ENCODE peak calls at places on chromosomes 11 and 22, in nine cellular contexts. H is NCI-H510A treated with DMSO at 0.1 percent for 48 hours; E is stomach; V is A549; Q is fibroblast of mammary gland; N is AML-193; Z is activated effector memory CD4-positive, alpha-beta T cell treated with anti-CD3 and anti-CD28 coated beads, Interleukin-2, amount 50 U/mL, for 16 hours; X is ureter; F is effector CD4-positive, alpha-beta T cell. A is an unnamed sample.

GRCh38 chr11:21646351-21646750 is 546.5 kb upstream of the ANO5 start:
- DNase-seq in F (no peak), Z (no peak), X (no peak), H (peak; percentile 20), N (no peak), V (no peak), E (no peak), Q (no peak), A (no peak)

GRCh38 chr22:35617137-35617755 is at the start of gene MB:
- DNase-seq in Z (no peak), F (no peak), N (no peak), H (no peak), V (no peak), X (no peak), E (no peak), Q (no peak), A (no peak)

GRCh38 chr11:5046754-5047330 is 516 bp downstream of the OR52J3 start:
- DNase-seq in Z (no peak), V (no peak), X (no peak), Q (no peak), F (no peak), H (no peak), E (no peak), N (no peak), A (no peak)

GRCh38 chr11:619625-620050 is 3.9 kb upstream of the IRF7 start:
- DNase-seq in N (no peak), Q (no peak), F (no peak), V (no peak), E (no peak), Z (no peak), X (no peak), H (no peak), A (no peak)

GRCh38 chr11:65491614-65492386 is 7.0 kb upstream of the MALAT1 start:
- DNase-seq in Q (peak; percentile 99), N (no peak), F (no peak), E (peak; percentile 86), X (peak; percentile 87), H (peak; percentile 92), V (peak; percentile 49), Z (peak; percentile 63), A (peak; percentile 86)

GRCh38 chr11:16007514-16007913 is 348.8 kb downstream of the SOX6 start:
- DNase-seq in E (no peak), Z (no peak), N (no peak), H (no peak), V (no peak), Q (no peak), X (no peak), F (no peak), A (no peak)

GRCh38 chr22:30245985-30246901 is at the start of gene LIF:
- DNase-seq in F (peak; percentile 41), X (no peak), E (no peak), Q (peak; percentile 56), H (peak; percentile 46), N (peak; percentile 1), V (no peak), Z (peak; percentile 84), A (no peak)

GRCh38 chr11:123429851-123430735 is at the start of gene GRAMD1B:
- DNase-seq in Q (peak; percentile 37), Z (peak; percentile 89), N (peak; percentile 51), H (no peak), F (peak; percentile 67), X (peak; percentile 50), E (peak; percentile 47), V (peak; percentile 68), A (peak; percentile 77)